ENCODE peak calls at places on chromosomes 11 and 22, in five cellular contexts. X, W, A, R and T are unnamed samples.

GRCh38 chr11:59822989-59823566 is 12.5 kb upstream of the MRPL16 start:
- DNase-seq in A (no peak), X (peak), R (peak), W (peak), T (peak)

GRCh38 chr22:43567691-43568308 is 156.0 kb downstream of the MPPED1 start:
- DNase-seq in W (no peak), X (no peak), R (no peak), A (no peak), T (no peak)

GRCh38 chr11:33734441-33735165 is 1.6 kb downstream of the CD59 start:
- DNase-seq in W (no peak), X (no peak), A (no peak), R (peak), T (peak)

GRCh38 chr11:134497586-134497985 is 85.5 kb upstream of the B3GAT1 start:
- DNase-seq in W (no peak), A (no peak), X (no peak), R (no peak), T (no peak)

GRCh38 chr11:29782447-29782846 is 234.4 kb downstream of the KCNA4 start:
- DNase-seq in W (no peak), X (no peak), A (no peak), R (no peak), T (peak)

GRCh38 chr22:24178502-24179440 is 2.5 kb upstream of the SUSD2 start:
- DNase-seq in R (no peak), X (no peak), A (no peak), W (no peak), T (no peak)

GRCh38 chr22:22431271-22432220 is 77.0 kb downstream of the ZNF280B start:
- DNase-seq in A (no peak), X (peak), W (peak), R (peak), T (peak)

GRCh38 chr22:21873619-21874018 is 6.2 kb upstream of the MAPK1 start:
- DNase-seq in A (no peak), X (no peak), W (no peak), R (no peak), T (no peak)

GRCh38 chr22:39206491-39206890 is 38.3 kb downstream of the PDGFB start:
- DNase-seq in W (no peak), R (no peak), X (no peak), A (no peak), T (no peak)

GRCh38 chr11:4076774-4077173 is 17.8 kb upstream of the RRM1 start:
- DNase-seq in A (no peak), X (no peak), R (no peak), W (no peak), T (peak)

GRCh38 chr11:45336136-45336535 is 50.0 kb upstream of the SYT13 start:
- DNase-seq in W (no peak), R (no peak), X (no peak), A (no peak), T (no peak)

GRCh38 chr11:95445746-95446333 is 214.8 kb upstream of the SESN3 start:
- DNase-seq in W (no peak), R (no peak), A (no peak), X (no peak), T (no peak)

GRCh38 chr11:19868871-19869270 is 156.2 kb downstream of the NAV2 start:
- DNase-seq in X (no peak), W (no peak), R (no peak), A (no peak), T (no peak)

GRCh38 chr11:83157755-83158473 is 983 bp downstream of the PCF11 start:
- DNase-seq in R (peak), X (no peak), W (peak), A (no peak), T (peak)

GRCh38 chr11:60984149-60984548 is 12.7 kb downstream of the CD6 start:
- DNase-seq in R (no peak), X (no peak), W (no peak), A (no peak), T (no peak)

GRCh38 chr11:19635332-19635731 is 77.3 kb upstream of the NAV2 start:
- DNase-seq in W (no peak), A (no peak), R (no peak), X (no peak), T (no peak)

GRCh38 chr11:48033918-48034341 is 53.6 kb downstream of the PTPRJ start:
- DNase-seq in R (no peak), X (no peak), W (no peak), A (no peak), T (no peak)

GRCh38 chr11:1863352-1864215 is 10.7 kb downstream of the LSP1 start:
- DNase-seq in R (peak), X (peak), W (peak), A (no peak), T (peak)

GRCh38 chr22:30837531-30837930 is 131.0 kb downstream of the MORC2 start:
- DNase-seq in W (no peak), X (no peak), R (no peak), A (no peak), T (no peak)

GRCh38 chr22:33746501-33746928 is 173.8 kb downstream of the LARGE1 start:
- DNase-seq in R (no peak), A (no peak), X (no peak), W (no peak), T (no peak)

GRCh38 chr11:7639643-7640025 is 33.7 kb downstream of the CYB5R2 start:
- DNase-seq in X (no peak), A (no peak), W (peak), R (no peak), T (peak)

GRCh38 chr11:111944139-111944538 is 7.0 kb downstream of the DIXDC1 start:
- DNase-seq in A (no peak), X (peak), W (no peak), R (peak), T (peak)

GRCh38 chr11:73577496-73577917 is 20.4 kb downstream of the FAM168A start:
- DNase-seq in R (peak), X (peak), W (no peak), A (peak), T (no peak)

GRCh38 chr22:49923445-49923844 is 5.0 kb downstream of the CRELD2 start:
- DNase-seq in X (no peak), R (no peak), A (no peak), W (no peak), T (no peak)

GRCh38 chr11:86593833-86594232 is 78.6 kb downstream of the ME3 start:
- DNase-seq in R (no peak), X (no peak), W (no peak), A (no peak), T (peak)

GRCh38 chr11:20008870-20009644 is 151.2 kb downstream of the DBX1 start:
- DNase-seq in A (no peak), R (no peak), W (no peak), X (no peak), T (no peak)

GRCh38 chr11:95453616-95454118 is 222.7 kb upstream of the SESN3 start:
- DNase-seq in R (no peak), W (peak), A (no peak), X (no peak), T (peak)

GRCh38 chr22:40094449-40094848 is 83.3 kb upstream of the TNRC6B start:
- DNase-seq in A (peak), R (peak), W (no peak), X (no peak), T (no peak)

GRCh38 chr11:97574976-97575665 is 1185.3 kb downstream of the JRKL start:
- DNase-seq in X (no peak), R (no peak), A (no peak), W (no peak), T (no peak)

GRCh38 chr11:96228472-96228871 is 114.5 kb downstream of the MAML2 start:
- DNase-seq in R (peak), X (peak), A (no peak), W (peak), T (peak)

DNA sequence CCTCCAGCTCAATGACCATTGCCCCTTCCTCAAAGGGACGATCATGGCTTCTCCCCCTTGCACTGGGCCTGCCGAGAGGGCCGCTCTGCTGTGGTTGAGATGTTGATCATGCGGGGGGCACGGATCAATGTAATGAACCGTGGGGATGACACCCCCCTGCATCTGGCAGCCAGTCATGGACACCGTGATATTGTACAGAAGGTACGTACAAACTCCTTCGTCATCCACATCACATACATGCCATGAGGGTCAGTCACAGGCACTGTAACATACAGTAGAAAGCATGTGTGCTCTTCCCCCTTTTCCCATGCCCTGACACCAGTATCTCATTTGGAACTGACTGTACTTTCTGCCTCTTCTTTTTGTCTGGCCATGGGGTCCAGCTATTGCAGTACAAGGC is 4.0 kb downstream of the TAF10 start:
- DNase-seq in R (no peak), W (no peak), X (no peak), A (no peak), T (no peak)
- H3K4me3 ChIP-seq in R (no peak), W (no peak), X (no peak), A (peak), T (no peak)

DNA sequence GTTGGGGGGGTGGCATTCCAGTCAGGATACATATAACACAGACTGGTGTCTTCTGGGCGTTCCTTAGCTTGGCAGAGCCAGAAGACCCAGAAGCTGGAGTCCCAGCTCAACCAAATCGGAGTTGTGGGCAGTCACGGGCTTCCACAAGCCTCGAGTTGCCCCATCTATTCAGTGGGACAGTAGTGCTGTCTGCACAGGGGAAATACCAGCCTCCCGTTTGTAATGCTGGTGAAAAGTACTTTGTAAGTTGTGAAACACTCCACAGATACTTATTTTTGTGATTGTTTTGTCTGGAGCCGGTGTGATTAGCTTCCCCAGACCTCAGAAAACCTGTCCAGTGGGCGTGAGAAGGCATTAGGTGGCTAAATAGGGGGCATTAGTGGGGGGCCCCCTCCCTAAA is 13.6 kb downstream of the DGKZ start:
- DNase-seq in X (no peak), W (no peak), A (no peak), R (no peak), T (no peak)
- H3K4me3 ChIP-seq in X (no peak), W (no peak), A (peak), R (no peak), T (no peak)

DNA sequence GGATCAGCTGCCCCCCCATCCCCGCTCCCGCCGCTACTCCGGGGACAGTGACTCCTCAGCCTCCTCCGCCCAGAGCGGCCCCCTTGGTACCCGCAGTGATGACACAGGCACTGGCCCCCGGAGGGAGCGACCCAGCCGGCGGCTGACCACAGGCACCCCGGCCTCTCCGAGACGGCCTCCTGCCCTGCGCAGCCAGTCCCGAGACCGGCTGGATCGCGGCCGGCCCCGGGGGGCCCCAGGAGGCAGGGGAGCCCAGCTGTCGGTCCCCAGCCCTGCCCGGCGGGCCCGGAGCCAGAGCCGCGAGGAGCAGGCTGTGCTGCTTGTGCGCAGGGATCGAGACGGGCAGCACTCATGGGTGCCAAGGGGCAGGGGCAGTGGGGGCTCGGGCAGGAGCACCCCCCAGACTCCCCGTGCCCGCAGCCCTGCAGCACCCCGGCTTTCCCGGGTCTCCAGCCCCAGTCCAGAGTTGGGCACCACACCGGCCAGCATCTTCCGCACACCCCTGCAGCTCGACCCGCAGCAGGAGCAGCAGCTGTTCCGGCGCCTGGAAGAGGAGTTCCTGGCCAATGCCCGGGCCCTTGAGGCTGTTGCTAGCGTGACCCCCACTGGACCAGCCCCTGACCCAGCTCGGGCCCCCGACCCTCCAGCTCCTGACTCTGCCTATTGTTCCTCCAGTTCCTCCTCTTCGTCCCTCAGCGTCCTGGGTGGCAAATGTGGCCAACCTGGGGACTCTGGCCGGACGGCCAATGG is 3.9 kb downstream of the RASL10A start:
- DNase-seq in W (no peak), X (no peak), R (no peak), A (no peak), T (no peak)
- H3K4me3 ChIP-seq in W (no peak), X (no peak), R (peak), A (no peak), T (no peak)

DNA sequence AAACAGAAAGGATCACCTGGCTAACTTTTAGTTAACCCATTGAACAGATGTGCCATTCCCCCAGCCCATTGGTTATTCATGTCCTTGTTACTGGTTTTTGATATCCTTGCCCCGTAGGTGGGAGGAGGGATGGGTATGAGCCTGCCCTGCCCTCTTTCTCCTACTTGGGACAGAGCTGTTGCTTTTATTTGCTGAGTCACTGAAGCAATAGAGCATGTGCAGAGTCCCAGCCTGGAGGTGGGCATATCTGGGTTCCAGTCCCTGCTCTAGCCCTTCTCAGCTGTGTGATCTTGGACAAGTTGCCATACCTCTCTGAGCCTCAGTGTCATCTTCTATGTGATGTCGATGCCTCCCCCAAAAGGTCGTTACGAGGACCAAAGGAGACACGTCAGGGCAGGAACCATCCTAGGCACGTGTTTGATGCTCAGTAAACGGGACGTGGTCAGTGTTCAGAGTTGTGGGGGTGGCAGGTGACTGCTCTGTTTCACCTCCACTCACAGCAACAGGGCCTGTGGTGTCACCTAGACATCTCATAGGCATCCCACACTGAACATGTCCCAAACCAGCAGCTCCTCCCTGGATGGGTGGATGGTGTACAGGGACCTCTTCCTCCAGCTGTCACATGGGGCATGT is 61.0 kb downstream of the BMAL1 start:
- DNase-seq in X (peak), R (peak), A (no peak), W (no peak), T (peak)
- H3K4me3 ChIP-seq in X (peak), R (peak), A (peak), W (no peak), T (peak)

DNA sequence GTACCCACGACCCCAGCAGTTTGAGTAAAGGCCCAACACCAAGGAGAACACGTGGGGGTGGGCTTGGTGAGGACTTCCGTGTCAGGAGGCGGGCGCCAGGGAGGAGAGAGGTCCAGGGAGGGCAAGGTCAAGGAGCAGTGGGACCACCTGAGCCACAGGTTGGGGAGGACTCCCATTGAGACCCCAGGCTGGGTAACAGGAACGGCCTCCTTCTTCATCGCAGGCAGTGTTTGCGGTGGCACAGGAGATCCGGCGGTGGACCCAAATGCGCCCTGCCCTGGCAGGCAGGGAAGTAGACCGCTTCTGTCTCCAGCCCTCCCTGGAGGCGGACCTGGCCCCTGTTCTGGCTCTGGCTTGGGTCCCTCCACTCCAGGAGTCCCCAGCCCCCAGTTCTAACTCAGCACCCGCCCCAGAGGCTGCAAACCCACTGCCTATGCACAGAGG is 5.9 kb upstream of the TBX1 start:
- DNase-seq in R (no peak), A (no peak), X (no peak), W (no peak), T (no peak)
- H3K4me3 ChIP-seq in R (no peak), A (no peak), X (no peak), W (no peak), T (no peak)